ENCODE peak calls at places on chromosomes 16 and 17, in five cellular contexts. W is heart right ventricle; K is CD4-positive, alpha-beta memory T cell; P is A549; M is uterus. D is an unnamed sample.

GRCh38 chr17:67682196-67682595 is 35.5 kb upstream of the NOL11 start:
- DNase-seq in W (no peak), K (no peak), P (no peak), M (no peak), D (no peak)

GRCh38 chr17:2282297-2282873 is 21.2 kb downstream of the SMG6 start:
- DNase-seq in W (no peak), K (no peak), P (peak; percentile 78), M (no peak), D (no peak)

GRCh38 chr17:4634981-4635380 is 6.5 kb downstream of the ALOX15 start:
- DNase-seq in W (no peak), K (no peak), P (no peak), M (no peak), D (no peak)

GRCh38 chr17:38870259-38871165 is 654 bp downstream of the LASP1 start:
- DNase-seq in W (peak; percentile 74), K (peak; percentile 78), P (peak; percentile 73), M (peak; percentile 79), D (peak; percentile 52)

GRCh38 chr17:45374501-45374900 is 57.7 kb upstream of the MAP3K14 start:
- DNase-seq in W (no peak), K (no peak), P (no peak), M (no peak), D (no peak)

GRCh38 chr17:82013341-82013740 is 9.3 kb downstream of the CENPX start:
- DNase-seq in W (peak; percentile 67), K (no peak), P (no peak), M (no peak), D (no peak)

GRCh38 chr16:22355487-22355908 is 18.9 kb downstream of the CDR2 start:
- DNase-seq in W (no peak), K (no peak), P (no peak), M (no peak), D (no peak)

GRCh38 chr16:66947302-66948033 is 12.2 kb downstream of the CES2 start:
- DNase-seq in W (peak; percentile 74), K (peak; percentile 81), P (peak; percentile 83), M (peak; percentile 82), D (peak; percentile 66)

GRCh38 chr17:79018045-79018695 is 5.8 kb upstream of the C1QTNF1 start:
- DNase-seq in W (no peak), K (no peak), P (no peak), M (peak; percentile 4), D (no peak)

GRCh38 chr17:4988168-4988567 is 693 bp upstream of the CAMTA2 start:
- DNase-seq in W (no peak), K (no peak), P (no peak), M (peak; percentile 40), D (no peak)

GRCh38 chr17:82333279-82334171 is at the start of gene SECTM1:
- DNase-seq in W (peak; percentile 59), K (peak; percentile 40), P (no peak), M (peak; percentile 72), D (no peak)

GRCh38 chr16:87003414-87003755 is 313.8 kb downstream of the C16orf95 start:
- DNase-seq in W (no peak), K (no peak), P (no peak), M (no peak), D (no peak)

GRCh38 chr17:65254166-65254565 is 117.0 kb downstream of the RGS9 start:
- DNase-seq in W (no peak), K (no peak), P (no peak), M (no peak), D (no peak)

GRCh38 chr16:745739-746138 is 4.9 kb upstream of the CIAO3 start:
- DNase-seq in W (no peak), K (no peak), P (no peak), M (no peak), D (no peak)

GRCh38 chr17:76948726-76949342 is 80.6 kb downstream of the MGAT5B start:
- DNase-seq in W (no peak), K (no peak), P (no peak), M (no peak), D (peak; percentile 76)

GRCh38 chr16:10923650-10924214 is 18.5 kb downstream of the DEXI start:
- DNase-seq in W (peak; percentile 84), K (no peak), P (no peak), M (no peak), D (peak; percentile 60)

GRCh38 chr16:12371497-12371896 is 395.0 kb downstream of the SNX29 start:
- DNase-seq in W (no peak), K (no peak), P (no peak), M (no peak), D (no peak)

GRCh38 chr16:84423416-84423837 is 55.1 kb downstream of the ATP2C2 start:
- DNase-seq in W (no peak), K (no peak), P (peak; percentile 80), M (no peak), D (no peak)

GRCh38 chr16:29985271-29985811 is 10.1 kb downstream of the HIRIP3 start:
- DNase-seq in W (no peak), K (no peak), P (no peak), M (no peak), D (no peak)

GRCh38 chr16:48182979-48183537 is 27.3 kb upstream of the ABCC12 start:
- DNase-seq in W (no peak), K (no peak), P (no peak), M (no peak), D (no peak)

GRCh38 chr17:4327638-4328037 is 38.8 kb downstream of the UBE2G1 start:
- DNase-seq in W (no peak), K (no peak), P (peak; percentile 86), M (no peak), D (no peak)

DNA sequence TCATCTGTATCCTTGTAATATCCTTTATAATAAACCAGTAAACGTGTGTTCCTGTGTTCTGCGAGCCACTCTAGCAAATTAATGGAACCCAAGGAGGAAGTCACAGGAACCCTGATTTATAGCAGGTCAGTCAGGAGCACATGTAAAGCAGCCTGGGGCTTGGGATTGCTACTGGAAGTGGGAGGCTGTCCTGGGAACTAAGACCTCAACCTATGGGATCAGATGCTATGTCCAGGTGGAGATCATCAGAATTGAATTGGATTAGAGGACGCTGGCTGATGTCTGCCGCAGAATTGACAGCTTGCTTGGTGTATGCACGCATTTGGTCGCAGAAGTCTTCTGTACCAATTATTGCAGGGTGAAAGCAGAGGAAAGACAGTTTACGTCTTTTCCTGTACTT is 15.7 kb downstream of the WNT3 start:
- DNase-seq in W (no peak), K (no peak), P (no peak), M (no peak), D (no peak)
- H3K27ac ChIP-seq in W (no peak overlapping the region), K (no peak overlapping the region), P (no peak overlapping the region), M (no peak overlapping the region), D (no peak overlapping the region)

GRCh38 chr17:8360751-8361150 is 15.8 kb downstream of the KRABD2 start:
- DNase-seq in W (no peak), K (no peak), P (no peak), M (no peak), D (no peak)

GRCh38 chr17:8365143-8365542 is 11.4 kb downstream of the KRABD2 start:
- DNase-seq in W (no peak), K (no peak), P (no peak), M (no peak), D (no peak)

GRCh38 chr17:8360260-8360659 is 16.2 kb downstream of the KRABD2 start:
- DNase-seq in W (no peak), K (no peak), P (no peak), M (no peak), D (no peak)

GRCh38 chr17:8359769-8360168 is 16.7 kb downstream of the KRABD2 start:
- DNase-seq in W (no peak), K (no peak), P (no peak), M (no peak), D (no peak)

GRCh38 chr17:8362651-8363332 is 13.7 kb downstream of the KRABD2 start:
- DNase-seq in W (no peak), K (no peak), P (no peak), M (no peak), D (no peak)
- H3K27ac ChIP-seq in W (no peak overlapping the region), K (no peak overlapping the region), P (no peak overlapping the region), M (no peak overlapping the region), D (no peak overlapping the region)

DNA sequence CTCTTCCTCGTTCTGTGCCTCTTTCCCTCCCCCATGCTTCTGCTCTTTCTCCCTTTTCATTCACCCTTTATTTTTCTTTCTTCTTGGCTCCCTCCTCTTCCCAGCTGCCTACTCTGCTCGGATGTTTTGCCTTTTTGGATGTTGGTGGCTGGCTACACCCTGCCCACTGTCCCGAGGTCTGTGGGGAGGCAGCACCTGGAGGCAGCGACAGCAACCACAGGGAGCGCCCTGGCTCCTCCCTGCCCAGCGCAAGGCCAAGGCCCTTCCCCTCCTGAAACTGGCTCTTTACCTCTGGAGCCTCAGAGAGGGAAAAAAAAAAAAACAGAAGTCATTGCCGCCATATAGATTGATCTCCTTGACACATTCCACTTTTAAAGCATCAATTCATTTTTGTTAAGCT is 20.1 kb downstream of the CLUAP1 start:
- DNase-seq in W (no peak), K (no peak), P (no peak), M (peak; percentile 52), D (no peak)
- H3K27ac ChIP-seq in W (no peak overlapping the region), K (no peak overlapping the region), P (no peak overlapping the region), M (peak overlapping the region; percentile 87), D (no peak overlapping the region)

GRCh38 chr16:13392341-13392740 is 490.9 kb downstream of the SHISA9 start:
- DNase-seq in W (no peak), K (no peak), P (no peak), M (no peak), D (no peak)
- H3K27ac ChIP-seq in W (no peak overlapping the region), K (no peak overlapping the region), P (no peak overlapping the region), M (no peak overlapping the region), D (no peak overlapping the region)